ENCODE peak calls at places on chromosomes 16 and 17, in ten cellular contexts. One of them, this sample, is unnamed.

GRCh38 chr16:15542261-15542660 is 100.7 kb downstream of the MARF1 start:
- DNase-seq in A549: no peak
- DNase-seq in D721Med: no peak
- DNase-seq in tibial artery: no peak
- DNase-seq in GM13977: no peak
- DNase-seq in cardiac fibroblast: no peak
- DNase-seq in fibroblast of mammary gland: no peak
- DNase-seq in MCF 10A: no peak
- DNase-seq in Panc1: no peak
- DNase-seq in CD8-positive, alpha-beta T cell: no peak
- DNase-seq in this sample: no peak

GRCh38 chr16:53703590-53704444 is at the start of the genes FTO and RPGRIP1L:
- DNase-seq in A549: peak
- DNase-seq in D721Med: peak
- DNase-seq in tibial artery: peak
- DNase-seq in GM13977: peak
- DNase-seq in cardiac fibroblast: peak
- DNase-seq in fibroblast of mammary gland: peak
- DNase-seq in MCF 10A: peak
- DNase-seq in Panc1: peak
- DNase-seq in CD8-positive, alpha-beta T cell: peak
- DNase-seq in this sample: peak

GRCh38 chr17:17823433-17824118 is 13.2 kb downstream of the SREBF1 start:
- DNase-seq in A549: peak
- DNase-seq in D721Med: peak
- DNase-seq in tibial artery: peak
- DNase-seq in GM13977: peak
- DNase-seq in cardiac fibroblast: peak
- DNase-seq in fibroblast of mammary gland: peak
- DNase-seq in MCF 10A: peak
- DNase-seq in Panc1: no peak
- DNase-seq in CD8-positive, alpha-beta T cell: peak
- DNase-seq in this sample: peak

GRCh38 chr16:11005611-11005975 is 61.2 kb downstream of the CLEC16A start:
- DNase-seq in A549: no peak
- DNase-seq in D721Med: no peak
- DNase-seq in tibial artery: no peak
- DNase-seq in GM13977: no peak
- DNase-seq in cardiac fibroblast: no peak
- DNase-seq in fibroblast of mammary gland: peak
- DNase-seq in MCF 10A: no peak
- DNase-seq in Panc1: no peak
- DNase-seq in CD8-positive, alpha-beta T cell: no peak
- DNase-seq in this sample: peak

GRCh38 chr17:49830605-49831004 is 17.3 kb downstream of the TAC4 start:
- DNase-seq in A549: no peak
- DNase-seq in D721Med: no peak
- DNase-seq in tibial artery: no peak
- DNase-seq in GM13977: no peak
- DNase-seq in cardiac fibroblast: no peak
- DNase-seq in fibroblast of mammary gland: no peak
- DNase-seq in MCF 10A: no peak
- DNase-seq in Panc1: no peak
- DNase-seq in CD8-positive, alpha-beta T cell: no peak
- DNase-seq in this sample: no peak

GRCh38 chr17:7122386-7122785 is 7.8 kb upstream of the ASGR2 start:
- DNase-seq in A549: no peak
- DNase-seq in D721Med: no peak
- DNase-seq in tibial artery: no peak
- DNase-seq in GM13977: no peak
- DNase-seq in cardiac fibroblast: peak
- DNase-seq in fibroblast of mammary gland: no peak
- DNase-seq in MCF 10A: peak
- DNase-seq in Panc1: no peak
- DNase-seq in CD8-positive, alpha-beta T cell: no peak
- DNase-seq in this sample: peak

GRCh38 chr17:8988263-8988662 is 22.8 kb upstream of the PIK3R5 start:
- DNase-seq in A549: no peak
- DNase-seq in D721Med: no peak
- DNase-seq in tibial artery: no peak
- DNase-seq in GM13977: no peak
- DNase-seq in cardiac fibroblast: no peak
- DNase-seq in fibroblast of mammary gland: no peak
- DNase-seq in MCF 10A: no peak
- DNase-seq in Panc1: no peak
- DNase-seq in CD8-positive, alpha-beta T cell: no peak
- DNase-seq in this sample: no peak

GRCh38 chr17:74493381-74493833 is 27.0 kb downstream of the CD300A start:
- DNase-seq in A549: peak
- DNase-seq in D721Med: peak
- DNase-seq in tibial artery: peak
- DNase-seq in GM13977: peak
- DNase-seq in cardiac fibroblast: peak
- DNase-seq in fibroblast of mammary gland: peak
- DNase-seq in MCF 10A: peak
- DNase-seq in Panc1: peak
- DNase-seq in CD8-positive, alpha-beta T cell: peak
- DNase-seq in this sample: peak

GRCh38 chr16:62035115-62036092 is 834 bp downstream of the CDH8 start:
- DNase-seq in A549: no peak
- DNase-seq in D721Med: no peak
- DNase-seq in tibial artery: no peak
- DNase-seq in GM13977: no peak
- DNase-seq in cardiac fibroblast: no peak
- DNase-seq in fibroblast of mammary gland: no peak
- DNase-seq in MCF 10A: no peak
- DNase-seq in Panc1: no peak
- DNase-seq in CD8-positive, alpha-beta T cell: no peak
- DNase-seq in this sample: no peak

GRCh38 chr16:81036751-81037350 is 1.2 kb downstream of the ATMIN start:
- DNase-seq in A549: no peak
- DNase-seq in D721Med: no peak
- DNase-seq in tibial artery: no peak
- DNase-seq in GM13977: peak
- DNase-seq in cardiac fibroblast: peak
- DNase-seq in fibroblast of mammary gland: peak
- DNase-seq in MCF 10A: no peak
- DNase-seq in Panc1: no peak
- DNase-seq in CD8-positive, alpha-beta T cell: no peak
- DNase-seq in this sample: peak

GRCh38 chr17:71528210-71528609 is 592.6 kb upstream of the SOX9 start:
- DNase-seq in A549: no peak
- DNase-seq in D721Med: no peak
- DNase-seq in tibial artery: no peak
- DNase-seq in GM13977: no peak
- DNase-seq in cardiac fibroblast: no peak
- DNase-seq in fibroblast of mammary gland: no peak
- DNase-seq in MCF 10A: no peak
- DNase-seq in Panc1: no peak
- DNase-seq in CD8-positive, alpha-beta T cell: no peak
- DNase-seq in this sample: no peak

GRCh38 chr17:33290156-33290697 is 2.9 kb downstream of the ASIC2 start:
- DNase-seq in A549: no peak
- DNase-seq in D721Med: no peak
- DNase-seq in tibial artery: no peak
- DNase-seq in GM13977: no peak
- DNase-seq in cardiac fibroblast: no peak
- DNase-seq in fibroblast of mammary gland: no peak
- DNase-seq in MCF 10A: no peak
- DNase-seq in Panc1: no peak
- DNase-seq in CD8-positive, alpha-beta T cell: no peak
- DNase-seq in this sample: no peak

GRCh38 chr17:6677158-6677831 is 25.7 kb downstream of the C17orf100 start:
- DNase-seq in A549: no peak
- DNase-seq in D721Med: no peak
- DNase-seq in tibial artery: no peak
- DNase-seq in GM13977: no peak
- DNase-seq in cardiac fibroblast: peak
- DNase-seq in fibroblast of mammary gland: no peak
- DNase-seq in MCF 10A: no peak
- DNase-seq in Panc1: no peak
- DNase-seq in CD8-positive, alpha-beta T cell: no peak
- DNase-seq in this sample: peak

GRCh38 chr16:31477220-31478216 is 5.4 kb upstream of the SLC5A2 start:
- DNase-seq in A549: no peak
- DNase-seq in D721Med: peak
- DNase-seq in tibial artery: no peak
- DNase-seq in GM13977: peak
- DNase-seq in cardiac fibroblast: no peak
- DNase-seq in fibroblast of mammary gland: no peak
- DNase-seq in MCF 10A: no peak
- DNase-seq in Panc1: no peak
- DNase-seq in CD8-positive, alpha-beta T cell: no peak
- DNase-seq in this sample: no peak

GRCh38 chr16:89949121-89949742 is 677 bp downstream of the DEF8 start:
- DNase-seq in A549: no peak
- DNase-seq in D721Med: no peak
- DNase-seq in tibial artery: no peak
- DNase-seq in GM13977: no peak
- DNase-seq in cardiac fibroblast: no peak
- DNase-seq in fibroblast of mammary gland: no peak
- DNase-seq in MCF 10A: no peak
- DNase-seq in Panc1: no peak
- DNase-seq in CD8-positive, alpha-beta T cell: no peak
- DNase-seq in this sample: peak

GRCh38 chr17:75778861-75779249 is 5.8 kb upstream of the UNK start:
- DNase-seq in A549: peak
- DNase-seq in D721Med: no peak
- DNase-seq in tibial artery: no peak
- DNase-seq in GM13977: no peak
- DNase-seq in cardiac fibroblast: no peak
- DNase-seq in fibroblast of mammary gland: no peak
- DNase-seq in MCF 10A: no peak
- DNase-seq in Panc1: no peak
- DNase-seq in CD8-positive, alpha-beta T cell: no peak
- DNase-seq in this sample: no peak

GRCh38 chr16:85545227-85545818 is 67.8 kb upstream of the GSE1 start:
- DNase-seq in A549: no peak
- DNase-seq in D721Med: no peak
- DNase-seq in tibial artery: no peak
- DNase-seq in GM13977: no peak
- DNase-seq in cardiac fibroblast: no peak
- DNase-seq in fibroblast of mammary gland: no peak
- DNase-seq in MCF 10A: no peak
- DNase-seq in Panc1: no peak
- DNase-seq in CD8-positive, alpha-beta T cell: no peak
- DNase-seq in this sample: no peak

GRCh38 chr17:81665205-81666091 is 957 bp downstream of the OXLD1 start:
- DNase-seq in A549: peak
- DNase-seq in D721Med: no peak
- DNase-seq in tibial artery: no peak
- DNase-seq in GM13977: no peak
- DNase-seq in cardiac fibroblast: peak
- DNase-seq in fibroblast of mammary gland: peak
- DNase-seq in MCF 10A: peak
- DNase-seq in Panc1: no peak
- DNase-seq in CD8-positive, alpha-beta T cell: peak
- DNase-seq in this sample: no peak

GRCh38 chr16:23505942-23506605 is 4.2 kb downstream of the GGA2 start:
- DNase-seq in A549: no peak
- DNase-seq in D721Med: no peak
- DNase-seq in tibial artery: no peak
- DNase-seq in GM13977: no peak
- DNase-seq in cardiac fibroblast: no peak
- DNase-seq in fibroblast of mammary gland: no peak
- DNase-seq in MCF 10A: no peak
- DNase-seq in Panc1: no peak
- DNase-seq in CD8-positive, alpha-beta T cell: no peak
- DNase-seq in this sample: peak
- TF ChIP-seq CTCF in A549: no peak
- TF ChIP-seq CTCF in D721Med: no peak
- TF ChIP-seq CTCF in tibial artery: no peak
- TF ChIP-seq CTCF in GM13977: peak
- TF ChIP-seq CTCF in cardiac fibroblast: no peak
- TF ChIP-seq CTCF in fibroblast of mammary gland: no peak
- TF ChIP-seq CTCF in MCF 10A: no peak
- TF ChIP-seq CTCF in Panc1: no peak
- TF ChIP-seq CTCF in CD8-positive, alpha-beta T cell: no peak
- TF ChIP-seq CTCF in this sample: no peak

DNA sequence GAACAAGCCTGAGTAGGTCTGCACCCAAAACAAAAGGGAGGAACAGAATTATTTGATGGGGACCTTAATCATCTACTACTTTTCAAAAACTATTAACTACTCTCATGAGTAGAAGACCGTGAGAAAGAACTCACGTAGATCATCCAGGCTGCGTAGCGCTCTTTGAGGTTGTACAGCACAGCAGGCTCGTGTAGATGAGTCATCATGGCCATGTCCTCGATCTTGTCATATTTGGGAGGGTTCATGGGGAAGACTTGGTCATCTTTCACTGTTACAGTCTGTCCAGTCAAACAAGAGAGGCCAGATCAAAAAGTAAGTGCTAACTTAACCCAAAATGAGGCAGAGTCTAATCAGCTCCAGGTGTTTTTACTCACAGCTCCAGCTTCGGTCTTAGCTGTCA is 2.3 kb downstream of the MYH1 start:
- DNase-seq in A549: no peak
- DNase-seq in D721Med: no peak
- DNase-seq in tibial artery: no peak
- DNase-seq in GM13977: no peak
- DNase-seq in cardiac fibroblast: no peak
- DNase-seq in fibroblast of mammary gland: peak
- DNase-seq in MCF 10A: no peak
- DNase-seq in Panc1: no peak
- DNase-seq in CD8-positive, alpha-beta T cell: no peak
- DNase-seq in this sample: no peak
- TF ChIP-seq CTCF in A549: no peak
- TF ChIP-seq CTCF in D721Med: no peak
- TF ChIP-seq CTCF in tibial artery: no peak
- TF ChIP-seq CTCF in GM13977: no peak
- TF ChIP-seq CTCF in cardiac fibroblast: no peak
- TF ChIP-seq CTCF in fibroblast of mammary gland: no peak
- TF ChIP-seq CTCF in MCF 10A: no peak
- TF ChIP-seq CTCF in Panc1: no peak
- TF ChIP-seq CTCF in CD8-positive, alpha-beta T cell: no peak
- TF ChIP-seq CTCF in this sample: no peak

GRCh38 chr17:44095647-44096496 is 25.3 kb downstream of the G6PC3 start:
- DNase-seq in A549: peak
- DNase-seq in D721Med: peak
- DNase-seq in tibial artery: peak
- DNase-seq in GM13977: peak
- DNase-seq in cardiac fibroblast: peak
- DNase-seq in fibroblast of mammary gland: peak
- DNase-seq in MCF 10A: peak
- DNase-seq in Panc1: no peak
- DNase-seq in CD8-positive, alpha-beta T cell: no peak
- DNase-seq in this sample: peak
- TF ChIP-seq CTCF in A549: no peak
- TF ChIP-seq CTCF in D721Med: peak
- TF ChIP-seq CTCF in tibial artery: peak
- TF ChIP-seq CTCF in GM13977: no peak
- TF ChIP-seq CTCF in cardiac fibroblast: peak
- TF ChIP-seq CTCF in fibroblast of mammary gland: peak
- TF ChIP-seq CTCF in MCF 10A: no peak
- TF ChIP-seq CTCF in Panc1: no peak
- TF ChIP-seq CTCF in CD8-positive, alpha-beta T cell: no peak
- TF ChIP-seq CTCF in this sample: peak

DNA sequence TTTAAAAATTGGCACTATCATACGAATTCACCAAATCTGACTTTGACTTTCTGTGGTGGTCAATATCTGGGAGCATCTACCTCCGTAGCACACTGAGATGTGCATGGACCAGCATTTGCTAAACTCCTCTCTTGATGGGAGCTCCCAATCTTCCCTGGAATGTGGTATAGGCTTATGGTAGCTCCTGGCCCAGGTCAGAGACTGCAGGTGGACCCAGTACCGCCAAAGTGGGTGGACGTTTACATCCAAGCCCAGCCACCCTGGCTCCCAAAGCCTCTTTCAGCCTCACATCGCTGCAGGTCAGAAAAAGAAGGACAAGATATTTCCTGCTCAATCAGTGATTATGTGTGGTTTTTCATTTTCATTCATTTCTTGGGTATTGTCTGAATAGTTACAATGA is 43.1 kb upstream of the NKD1 start:
- DNase-seq in A549: no peak
- DNase-seq in D721Med: no peak
- DNase-seq in tibial artery: no peak
- DNase-seq in GM13977: no peak
- DNase-seq in cardiac fibroblast: no peak
- DNase-seq in fibroblast of mammary gland: no peak
- DNase-seq in MCF 10A: no peak
- DNase-seq in Panc1: no peak
- DNase-seq in CD8-positive, alpha-beta T cell: no peak
- DNase-seq in this sample: no peak
- TF ChIP-seq CTCF in A549: no peak
- TF ChIP-seq CTCF in D721Med: no peak
- TF ChIP-seq CTCF in tibial artery: no peak
- TF ChIP-seq CTCF in GM13977: no peak
- TF ChIP-seq CTCF in cardiac fibroblast: no peak
- TF ChIP-seq CTCF in fibroblast of mammary gland: no peak
- TF ChIP-seq CTCF in MCF 10A: no peak
- TF ChIP-seq CTCF in Panc1: no peak
- TF ChIP-seq CTCF in CD8-positive, alpha-beta T cell: no peak
- TF ChIP-seq CTCF in this sample: no peak

This sample was measured in foreskin fibroblast.